ENCODE peak calls at places on chromosomes 3 and 15, in seven cellular contexts. One of them, this sample, is unnamed.

GRCh38 chr3:172384836-172385235 is 63.4 kb downstream of the GHSR start:
- DNase-seq in HL-60: no peak
- DNase-seq in endothelial cell of umbilical vein: no peak
- DNase-seq in cardiac muscle cell: no peak
- DNase-seq in psoas muscle: no peak
- DNase-seq in neural progenitor cell: no peak
- DNase-seq in IMR-90: no peak
- DNase-seq in this sample: no peak

GRCh38 chr3:73490453-73491311 is 134.1 kb downstream of the PDZRN3 start:
- DNase-seq in cardiac muscle cell: peak; percentile 90
- DNase-seq in neural progenitor cell: no peak
- DNase-seq in endothelial cell of umbilical vein: no peak
- DNase-seq in HL-60: no peak
- DNase-seq in IMR-90: peak; percentile 70
- DNase-seq in psoas muscle: peak; percentile 23
- DNase-seq in this sample: no peak

GRCh38 chr3:52005571-52005986 is 9.9 kb upstream of the RPL29 start:
- DNase-seq in IMR-90: peak; percentile 82
- DNase-seq in psoas muscle: peak; percentile 43
- DNase-seq in HL-60: no peak
- DNase-seq in neural progenitor cell: peak; percentile 57
- DNase-seq in endothelial cell of umbilical vein: peak; percentile 53
- DNase-seq in cardiac muscle cell: peak; percentile 91
- DNase-seq in this sample: no peak

GRCh38 chr15:38912067-38912466 is 347.5 kb upstream of the RASGRP1 start:
- DNase-seq in HL-60: no peak
- DNase-seq in cardiac muscle cell: no peak
- DNase-seq in IMR-90: peak; percentile 48
- DNase-seq in endothelial cell of umbilical vein: peak; percentile 40
- DNase-seq in neural progenitor cell: no peak
- DNase-seq in psoas muscle: no peak
- DNase-seq in this sample: no peak

GRCh38 chr3:153439780-153440179 is 277.8 kb downstream of the RAP2B start:
- DNase-seq in cardiac muscle cell: no peak
- DNase-seq in psoas muscle: no peak
- DNase-seq in IMR-90: peak; percentile 8
- DNase-seq in HL-60: no peak
- DNase-seq in neural progenitor cell: no peak
- DNase-seq in endothelial cell of umbilical vein: no peak
- DNase-seq in this sample: no peak

GRCh38 chr15:94119215-94119815 is 112.0 kb upstream of the MCTP2 start:
- DNase-seq in IMR-90: no peak
- DNase-seq in neural progenitor cell: peak; percentile 46
- DNase-seq in cardiac muscle cell: peak; percentile 8
- DNase-seq in HL-60: no peak
- DNase-seq in endothelial cell of umbilical vein: no peak
- DNase-seq in psoas muscle: peak; percentile 28
- DNase-seq in this sample: no peak

GRCh38 chr3:189999718-190000117 is 121.0 kb downstream of the P3H2 start:
- DNase-seq in cardiac muscle cell: no peak
- DNase-seq in neural progenitor cell: no peak
- DNase-seq in endothelial cell of umbilical vein: no peak
- DNase-seq in IMR-90: peak; percentile 62
- DNase-seq in HL-60: no peak
- DNase-seq in psoas muscle: no peak
- DNase-seq in this sample: no peak

GRCh38 chr3:53346922-53347260 is 452 bp downstream of the DCP1A start:
- DNase-seq in psoas muscle: no peak
- DNase-seq in IMR-90: no peak
- DNase-seq in cardiac muscle cell: no peak
- DNase-seq in endothelial cell of umbilical vein: no peak
- DNase-seq in HL-60: no peak
- DNase-seq in neural progenitor cell: no peak
- DNase-seq in this sample: no peak

GRCh38 chr3:59482684-59483083 is 432.9 kb upstream of the CFAP20DC start:
- DNase-seq in psoas muscle: no peak
- DNase-seq in IMR-90: no peak
- DNase-seq in neural progenitor cell: no peak
- DNase-seq in HL-60: no peak
- DNase-seq in cardiac muscle cell: no peak
- DNase-seq in endothelial cell of umbilical vein: no peak
- DNase-seq in this sample: no peak

GRCh38 chr3:71309886-71310285 is 273.6 kb downstream of the FOXP1 start:
- DNase-seq in endothelial cell of umbilical vein: no peak
- DNase-seq in neural progenitor cell: no peak
- DNase-seq in psoas muscle: no peak
- DNase-seq in cardiac muscle cell: no peak
- DNase-seq in IMR-90: peak; percentile 47
- DNase-seq in HL-60: no peak
- DNase-seq in this sample: no peak

GRCh38 chr3:164470471-164470870 is 607.8 kb downstream of the SI start:
- DNase-seq in endothelial cell of umbilical vein: no peak
- DNase-seq in cardiac muscle cell: no peak
- DNase-seq in HL-60: no peak
- DNase-seq in neural progenitor cell: no peak
- DNase-seq in psoas muscle: no peak
- DNase-seq in IMR-90: no peak
- DNase-seq in this sample: no peak

GRCh38 chr3:15271785-15272381 is 60.5 kb downstream of the SH3BP5 start:
- DNase-seq in IMR-90: no peak
- DNase-seq in cardiac muscle cell: no peak
- DNase-seq in psoas muscle: no peak
- DNase-seq in HL-60: peak; percentile 98
- DNase-seq in endothelial cell of umbilical vein: no peak
- DNase-seq in neural progenitor cell: no peak
- DNase-seq in this sample: no peak

GRCh38 chr3:130316164-130316563 is 29.3 kb upstream of the COL6A5 start:
- DNase-seq in IMR-90: peak; percentile 31
- DNase-seq in neural progenitor cell: no peak
- DNase-seq in psoas muscle: no peak
- DNase-seq in cardiac muscle cell: no peak
- DNase-seq in endothelial cell of umbilical vein: no peak
- DNase-seq in HL-60: no peak
- DNase-seq in this sample: no peak

GRCh38 chr3:56131976-56132590 is 336.2 kb downstream of the ERC2 start:
- DNase-seq in psoas muscle: peak; percentile 9
- DNase-seq in IMR-90: peak; percentile 95
- DNase-seq in neural progenitor cell: no peak
- DNase-seq in endothelial cell of umbilical vein: peak; percentile 92
- DNase-seq in cardiac muscle cell: no peak
- DNase-seq in HL-60: no peak
- DNase-seq in this sample: peak; percentile 86

GRCh38 chr3:194541483-194541882 is 54.7 kb upstream of the ATP13A3 start:
- DNase-seq in cardiac muscle cell: no peak
- DNase-seq in IMR-90: no peak
- DNase-seq in psoas muscle: no peak
- DNase-seq in HL-60: no peak
- DNase-seq in endothelial cell of umbilical vein: no peak
- DNase-seq in neural progenitor cell: no peak
- DNase-seq in this sample: no peak

GRCh38 chr3:79957066-79957465 is 189.3 kb upstream of the ROBO1 start:
- DNase-seq in IMR-90: no peak
- DNase-seq in neural progenitor cell: no peak
- DNase-seq in psoas muscle: no peak
- DNase-seq in HL-60: no peak
- DNase-seq in endothelial cell of umbilical vein: no peak
- DNase-seq in cardiac muscle cell: no peak
- DNase-seq in this sample: no peak

GRCh38 chr3:79953591-79954105 is 185.8 kb upstream of the ROBO1 start:
- DNase-seq in endothelial cell of umbilical vein: peak; percentile 37
- DNase-seq in neural progenitor cell: no peak
- DNase-seq in IMR-90: no peak
- DNase-seq in psoas muscle: no peak
- DNase-seq in HL-60: no peak
- DNase-seq in cardiac muscle cell: no peak
- DNase-seq in this sample: no peak

GRCh38 chr3:79960594-79960993 is 192.8 kb upstream of the ROBO1 start:
- DNase-seq in neural progenitor cell: no peak
- DNase-seq in IMR-90: no peak
- DNase-seq in HL-60: no peak
- DNase-seq in psoas muscle: no peak
- DNase-seq in endothelial cell of umbilical vein: no peak
- DNase-seq in cardiac muscle cell: no peak
- DNase-seq in this sample: no peak

DNA sequence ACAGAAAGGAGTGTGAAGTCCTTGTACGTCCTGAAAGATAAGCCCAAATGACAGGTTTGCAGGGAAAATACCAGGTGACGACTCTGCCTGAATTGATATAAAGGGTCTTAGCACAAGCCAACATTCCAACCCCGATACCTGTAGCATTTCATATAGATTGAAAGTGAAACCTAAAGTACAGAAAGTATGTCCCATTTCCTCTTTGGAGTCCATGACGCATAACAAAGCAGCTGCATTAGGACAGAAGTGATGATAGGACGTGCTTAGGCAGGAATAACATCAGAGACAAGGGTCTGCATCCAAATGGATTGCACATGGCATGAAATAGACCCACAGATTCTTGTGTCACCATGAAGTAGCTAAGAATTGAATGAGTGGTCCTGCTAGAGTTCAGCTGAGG is 187.0 kb upstream of the ROBO1 start:
- DNase-seq in endothelial cell of umbilical vein: no peak
- DNase-seq in HL-60: no peak
- DNase-seq in IMR-90: no peak
- DNase-seq in cardiac muscle cell: no peak
- DNase-seq in psoas muscle: no peak
- DNase-seq in neural progenitor cell: no peak
- DNase-seq in this sample: no peak
- H3K4me3 ChIP-seq in endothelial cell of umbilical vein: no peak overlapping the region
- H3K4me3 ChIP-seq in HL-60: no peak overlapping the region
- H3K4me3 ChIP-seq in IMR-90: no peak overlapping the region
- H3K4me3 ChIP-seq in cardiac muscle cell: no peak overlapping the region
- H3K4me3 ChIP-seq in psoas muscle: no peak overlapping the region
- H3K4me3 ChIP-seq in neural progenitor cell: no peak overlapping the region
- H3K4me3 ChIP-seq in this sample: no peak overlapping the region

DNA sequence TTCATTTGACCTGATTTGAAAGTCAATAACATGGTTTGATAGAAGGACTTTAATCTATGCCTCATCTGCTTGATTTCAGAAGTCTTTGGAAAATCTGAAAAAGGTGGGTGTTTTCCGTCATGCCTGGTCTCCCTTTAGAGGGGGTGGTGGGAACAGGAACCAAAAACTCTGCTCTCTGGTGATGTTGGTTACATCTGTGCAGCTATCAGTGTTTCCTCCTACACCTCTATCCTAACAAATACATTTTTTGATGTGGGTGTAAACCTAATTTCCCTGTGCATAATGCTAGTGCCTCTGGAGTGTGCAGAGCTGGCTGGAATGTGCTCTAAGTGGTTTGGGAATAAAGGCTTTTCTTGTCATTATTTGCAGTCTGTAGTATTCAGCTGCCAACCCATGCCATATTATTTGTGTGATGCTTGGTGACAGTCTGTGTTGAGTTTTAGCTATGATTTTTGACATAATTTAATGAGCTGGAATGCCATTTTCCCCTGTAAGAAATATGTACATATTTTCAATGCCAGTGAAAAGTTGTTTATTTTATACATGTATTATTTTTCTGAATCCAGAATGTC is 547.6 kb downstream of the NLGN1 start:
- DNase-seq in HL-60: no peak
- DNase-seq in cardiac muscle cell: no peak
- DNase-seq in neural progenitor cell: no peak
- DNase-seq in psoas muscle: no peak
- DNase-seq in IMR-90: no peak
- DNase-seq in endothelial cell of umbilical vein: no peak
- DNase-seq in this sample: no peak
- TF ChIP-seq CTCF in HL-60: no peak
- TF ChIP-seq CTCF in cardiac muscle cell: no peak
- TF ChIP-seq CTCF in neural progenitor cell: no peak
- TF ChIP-seq CTCF in psoas muscle: no peak
- TF ChIP-seq CTCF in IMR-90: no peak
- TF ChIP-seq CTCF in endothelial cell of umbilical vein: no peak
- TF ChIP-seq CTCF in this sample: no peak

DNA sequence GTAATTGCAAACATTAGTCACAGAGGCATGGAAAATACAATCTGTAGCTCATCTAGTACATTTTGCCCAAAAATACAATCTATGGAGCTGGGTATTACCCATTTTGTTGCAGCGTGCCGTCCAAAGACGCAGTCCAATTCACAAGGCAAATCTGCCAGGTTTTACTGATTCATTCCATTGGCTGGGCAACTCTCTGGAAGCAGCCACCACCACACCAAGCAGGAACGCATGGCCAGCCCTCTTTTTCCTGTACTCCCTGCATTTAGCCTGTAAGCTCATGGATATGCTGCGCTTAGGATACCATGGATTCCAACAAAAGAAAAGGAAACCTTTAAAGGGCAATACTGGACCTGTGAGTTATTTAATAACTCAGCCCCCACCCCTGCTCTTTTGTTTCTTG is 60.5 kb upstream of the ARRDC4 start:
- DNase-seq in HL-60: no peak
- DNase-seq in neural progenitor cell: no peak
- DNase-seq in cardiac muscle cell: no peak
- DNase-seq in IMR-90: no peak
- DNase-seq in psoas muscle: no peak
- DNase-seq in endothelial cell of umbilical vein: no peak
- DNase-seq in this sample: no peak
- H3K27me3 ChIP-seq in HL-60: peaks cover 14% of the 10 kb centered on the region
- H3K27me3 ChIP-seq in neural progenitor cell: peaks cover 12% of the 10 kb centered on the region
- H3K27me3 ChIP-seq in cardiac muscle cell: peaks cover 9% of the 10 kb centered on the region
- H3K27me3 ChIP-seq in IMR-90: no peaks in the 10 kb centered on the region
- H3K27me3 ChIP-seq in psoas muscle: peaks cover 27% of the 10 kb centered on the region
- H3K27me3 ChIP-seq in endothelial cell of umbilical vein: no peaks in the 10 kb centered on the region
- H3K27me3 ChIP-seq in this sample: no peaks in the 10 kb centered on the region

GRCh38 chr15:42272768-42273098 is 268 bp upstream of the GANC start:
- DNase-seq in endothelial cell of umbilical vein: no peak
- DNase-seq in cardiac muscle cell: no peak
- DNase-seq in HL-60: no peak
- DNase-seq in neural progenitor cell: no peak
- DNase-seq in psoas muscle: no peak
- DNase-seq in IMR-90: no peak
- DNase-seq in this sample: no peak

GRCh38 chr15:42273099-42273899 is at the start of the genes GANC and TMEM87A:
- DNase-seq in cardiac muscle cell: peak; percentile 99
- DNase-seq in neural progenitor cell: peak; percentile 99
- DNase-seq in psoas muscle: peak; percentile 97
- DNase-seq in HL-60: peak; percentile 99
- DNase-seq in endothelial cell of umbilical vein: peak; percentile 99
- DNase-seq in IMR-90: peak; percentile 99
- DNase-seq in this sample: peak; percentile 94

GRCh38 chr15:42270551-42270950 is 2.5 kb upstream of the GANC start:
- DNase-seq in endothelial cell of umbilical vein: no peak
- DNase-seq in psoas muscle: no peak
- DNase-seq in cardiac muscle cell: no peak
- DNase-seq in neural progenitor cell: no peak
- DNase-seq in HL-60: no peak
- DNase-seq in IMR-90: no peak
- DNase-seq in this sample: no peak

GRCh38 chr15:42273900-42274692 is 863 bp upstream of the TMEM87A start:
- DNase-seq in cardiac muscle cell: peak; percentile 18
- DNase-seq in IMR-90: peak; percentile 67
- DNase-seq in endothelial cell of umbilical vein: peak; percentile 75
- DNase-seq in HL-60: peak; percentile 45
- DNase-seq in psoas muscle: peak; percentile 57
- DNase-seq in neural progenitor cell: peak; percentile 50
- DNase-seq in this sample: no peak

DNA sequence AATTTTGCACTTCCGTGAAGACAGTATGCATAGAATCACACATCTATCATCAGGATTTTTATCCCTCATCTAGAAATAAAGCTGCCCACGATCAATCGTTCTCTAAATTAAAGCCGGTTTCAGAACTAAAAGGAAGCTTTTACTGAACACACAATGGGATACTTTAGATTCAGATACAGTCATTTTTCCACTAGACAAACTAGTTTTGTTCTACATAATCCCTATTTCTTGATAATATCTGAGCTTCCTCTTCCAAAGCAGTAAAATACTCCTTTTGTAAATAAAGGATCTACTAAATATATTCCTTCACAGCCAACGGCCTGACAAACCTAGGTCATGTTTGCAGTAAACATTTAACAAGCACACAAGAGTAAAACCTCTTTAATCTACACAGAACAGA is 2.0 kb upstream of the GANC start:
- DNase-seq in HL-60: no peak
- DNase-seq in psoas muscle: no peak
- DNase-seq in neural progenitor cell: no peak
- DNase-seq in cardiac muscle cell: no peak
- DNase-seq in endothelial cell of umbilical vein: peak; percentile 19
- DNase-seq in IMR-90: no peak
- DNase-seq in this sample: no peak
- H3K4me3 ChIP-seq in HL-60: peak overlapping the region; percentile 20
- H3K4me3 ChIP-seq in psoas muscle: peak overlapping the region; percentile 73
- H3K4me3 ChIP-seq in neural progenitor cell: peak overlapping the region; percentile 78
- H3K4me3 ChIP-seq in cardiac muscle cell: peak overlapping the region; percentile 76
- H3K4me3 ChIP-seq in endothelial cell of umbilical vein: peak overlapping the region; percentile 97
- H3K4me3 ChIP-seq in IMR-90: no peak overlapping the region
- H3K4me3 ChIP-seq in this sample: peak overlapping the region; percentile 28

This sample was measured in BJ.